ENCODE peak calls at places on chromosomes 16 and 17, in six cellular contexts. One of them, this sample, is unnamed.

GRCh38 chr16:72938426-72939164 is 109.3 kb downstream of the ZFHX3 start:
- DNase-seq in cerebellar nuclear complex: no peak
- DNase-seq in HT1080: peak
- DNase-seq in lung: peak
- DNase-seq in suprapubic skin: peak
- DNase-seq in adrenal gland: peak
- DNase-seq in this sample: peak

GRCh38 chr17:61070649-61071048 is 329.0 kb upstream of the TBX2 start:
- DNase-seq in cerebellar nuclear complex: no peak
- DNase-seq in suprapubic skin: no peak
- DNase-seq in adrenal gland: no peak
- DNase-seq in lung: no peak
- DNase-seq in HT1080: no peak
- DNase-seq in this sample: no peak

GRCh38 chr17:19390951-19391350 is 4.0 kb upstream of the MFAP4 start:
- DNase-seq in lung: no peak
- DNase-seq in HT1080: no peak
- DNase-seq in adrenal gland: no peak
- DNase-seq in cerebellar nuclear complex: no peak
- DNase-seq in suprapubic skin: no peak
- DNase-seq in this sample: no peak

GRCh38 chr17:4230142-4230541 is 33.6 kb downstream of the ANKFY1 start:
- DNase-seq in suprapubic skin: no peak
- DNase-seq in lung: peak
- DNase-seq in HT1080: peak
- DNase-seq in adrenal gland: peak
- DNase-seq in cerebellar nuclear complex: no peak
- DNase-seq in this sample: peak

GRCh38 chr16:73228649-73229048 is 180.7 kb upstream of the ZFHX3 start:
- DNase-seq in lung: no peak
- DNase-seq in adrenal gland: no peak
- DNase-seq in HT1080: peak
- DNase-seq in cerebellar nuclear complex: no peak
- DNase-seq in suprapubic skin: no peak
- DNase-seq in this sample: no peak

GRCh38 chr17:40399185-40399584 is 18.5 kb downstream of the TOP2A start:
- DNase-seq in HT1080: peak
- DNase-seq in adrenal gland: no peak
- DNase-seq in cerebellar nuclear complex: no peak
- DNase-seq in suprapubic skin: no peak
- DNase-seq in lung: no peak
- DNase-seq in this sample: no peak

GRCh38 chr17:40422990-40423611 is 5.4 kb upstream of the TOP2A start:
- DNase-seq in lung: no peak
- DNase-seq in cerebellar nuclear complex: no peak
- DNase-seq in HT1080: no peak
- DNase-seq in adrenal gland: no peak
- DNase-seq in suprapubic skin: no peak
- DNase-seq in this sample: no peak

GRCh38 chr17:954431-955164 is 25.0 kb downstream of the NXN start:
- DNase-seq in cerebellar nuclear complex: no peak
- DNase-seq in suprapubic skin: no peak
- DNase-seq in adrenal gland: no peak
- DNase-seq in lung: peak
- DNase-seq in HT1080: no peak
- DNase-seq in this sample: no peak

GRCh38 chr16:3032624-3033023 is 4.1 kb downstream of the BICDL2 start:
- DNase-seq in cerebellar nuclear complex: no peak
- DNase-seq in suprapubic skin: no peak
- DNase-seq in adrenal gland: no peak
- DNase-seq in HT1080: no peak
- DNase-seq in lung: no peak
- DNase-seq in this sample: no peak

GRCh38 chr17:44971776-44972483 is 3.8 kb upstream of the C1QL1 start:
- DNase-seq in suprapubic skin: no peak
- DNase-seq in cerebellar nuclear complex: no peak
- DNase-seq in adrenal gland: no peak
- DNase-seq in lung: no peak
- DNase-seq in HT1080: peak
- DNase-seq in this sample: no peak

GRCh38 chr17:63029520-63029919 is 63.5 kb downstream of the TANC2 start:
- DNase-seq in suprapubic skin: no peak
- DNase-seq in cerebellar nuclear complex: no peak
- DNase-seq in adrenal gland: no peak
- DNase-seq in HT1080: peak
- DNase-seq in lung: no peak
- DNase-seq in this sample: no peak

GRCh38 chr16:85785927-85786326 is 13.4 kb downstream of the EMC8 start:
- DNase-seq in adrenal gland: no peak
- DNase-seq in suprapubic skin: no peak
- DNase-seq in lung: no peak
- DNase-seq in HT1080: no peak
- DNase-seq in cerebellar nuclear complex: no peak
- DNase-seq in this sample: no peak

GRCh38 chr16:1535391-1536291 is 2.2 kb downstream of the TMEM204 start:
- DNase-seq in adrenal gland: no peak
- DNase-seq in suprapubic skin: no peak
- DNase-seq in cerebellar nuclear complex: no peak
- DNase-seq in HT1080: no peak
- DNase-seq in lung: no peak
- DNase-seq in this sample: no peak

GRCh38 chr17:78890111-78890897 is 12.7 kb downstream of the CEP295NL start:
- DNase-seq in lung: peak
- DNase-seq in suprapubic skin: no peak
- DNase-seq in cerebellar nuclear complex: no peak
- DNase-seq in adrenal gland: peak
- DNase-seq in HT1080: no peak
- DNase-seq in this sample: peak

GRCh38 chr16:11004957-11005610 is 60.7 kb downstream of the CLEC16A start:
- DNase-seq in lung: no peak
- DNase-seq in HT1080: peak
- DNase-seq in suprapubic skin: no peak
- DNase-seq in adrenal gland: no peak
- DNase-seq in cerebellar nuclear complex: no peak
- DNase-seq in this sample: no peak

GRCh38 chr16:84514874-84515835 is 10.7 kb upstream of the MEAK7 start:
- DNase-seq in lung: peak
- DNase-seq in cerebellar nuclear complex: no peak
- DNase-seq in suprapubic skin: no peak
- DNase-seq in adrenal gland: no peak
- DNase-seq in HT1080: no peak
- DNase-seq in this sample: no peak

GRCh38 chr16:11233727-11234376 is 22.2 kb downstream of the SOCS1 start:
- DNase-seq in adrenal gland: no peak
- DNase-seq in suprapubic skin: no peak
- DNase-seq in lung: no peak
- DNase-seq in cerebellar nuclear complex: no peak
- DNase-seq in HT1080: peak
- DNase-seq in this sample: no peak

GRCh38 chr16:7867831-7868230 is 535.2 kb downstream of the RBFOX1 start:
- DNase-seq in adrenal gland: no peak
- DNase-seq in suprapubic skin: no peak
- DNase-seq in cerebellar nuclear complex: no peak
- DNase-seq in lung: no peak
- DNase-seq in HT1080: peak
- DNase-seq in this sample: no peak

GRCh38 chr16:23276821-23277220 is 25.3 kb upstream of the SCNN1B start:
- DNase-seq in HT1080: no peak
- DNase-seq in cerebellar nuclear complex: no peak
- DNase-seq in suprapubic skin: no peak
- DNase-seq in adrenal gland: no peak
- DNase-seq in lung: no peak
- DNase-seq in this sample: no peak

GRCh38 chr16:89670496-89671431 is 13.1 kb downstream of the SPATA33 start:
- DNase-seq in lung: no peak
- DNase-seq in cerebellar nuclear complex: no peak
- DNase-seq in suprapubic skin: no peak
- DNase-seq in adrenal gland: no peak
- DNase-seq in HT1080: peak
- DNase-seq in this sample: no peak

GRCh38 chr16:49599281-49599680 is 225.7 kb downstream of the C16orf78 start:
- DNase-seq in HT1080: no peak
- DNase-seq in cerebellar nuclear complex: no peak
- DNase-seq in lung: no peak
- DNase-seq in suprapubic skin: no peak
- DNase-seq in adrenal gland: no peak
- DNase-seq in this sample: peak

GRCh38 chr16:69555437-69555836 is 10.3 kb upstream of the NFAT5 start:
- DNase-seq in suprapubic skin: no peak
- DNase-seq in adrenal gland: no peak
- DNase-seq in lung: no peak
- DNase-seq in HT1080: no peak
- DNase-seq in cerebellar nuclear complex: no peak
- DNase-seq in this sample: no peak

GRCh38 chr16:50831751-50832150 is 89.9 kb downstream of the CYLD start:
- DNase-seq in lung: no peak
- DNase-seq in suprapubic skin: peak
- DNase-seq in adrenal gland: no peak
- DNase-seq in cerebellar nuclear complex: no peak
- DNase-seq in HT1080: no peak
- DNase-seq in this sample: peak

GRCh38 chr17:35087731-35088646 is 24.5 kb upstream of the RFFL start:
- DNase-seq in cerebellar nuclear complex: no peak
- DNase-seq in adrenal gland: peak
- DNase-seq in HT1080: peak
- DNase-seq in lung: peak
- DNase-seq in suprapubic skin: peak
- DNase-seq in this sample: peak

GRCh38 chr17:35878361-35878760 is 1.8 kb downstream of the CCL5 start:
- DNase-seq in cerebellar nuclear complex: no peak
- DNase-seq in HT1080: no peak
- DNase-seq in lung: no peak
- DNase-seq in adrenal gland: no peak
- DNase-seq in suprapubic skin: no peak
- DNase-seq in this sample: no peak

GRCh38 chr17:59845595-59846390 is 47.0 kb downstream of the TUBD1 start:
- DNase-seq in suprapubic skin: no peak
- DNase-seq in adrenal gland: peak
- DNase-seq in lung: peak
- DNase-seq in HT1080: peak
- DNase-seq in cerebellar nuclear complex: no peak
- DNase-seq in this sample: no peak

GRCh38 chr16:3797473-3797872 is 80.1 kb upstream of the TRAP1 start:
- DNase-seq in lung: no peak
- DNase-seq in cerebellar nuclear complex: no peak
- DNase-seq in suprapubic skin: no peak
- DNase-seq in HT1080: no peak
- DNase-seq in adrenal gland: no peak
- DNase-seq in this sample: no peak

GRCh38 chr17:73458191-73458590 is 146.4 kb upstream of the CDC42EP4 start:
- DNase-seq in adrenal gland: no peak
- DNase-seq in lung: no peak
- DNase-seq in HT1080: no peak
- DNase-seq in cerebellar nuclear complex: no peak
- DNase-seq in suprapubic skin: no peak
- DNase-seq in this sample: no peak

GRCh38 chr17:43356999-43357398 is 41.8 kb upstream of the ARL4D start:
- DNase-seq in cerebellar nuclear complex: no peak
- DNase-seq in suprapubic skin: no peak
- DNase-seq in HT1080: peak
- DNase-seq in adrenal gland: peak
- DNase-seq in lung: no peak
- DNase-seq in this sample: no peak

This sample was measured in ureter.